ENCODE peak calls at places on chromosomes 1 and 21, in four cellular contexts. W is HS-5, R is naive B cell, C is HCT116. L is an unnamed sample.

GRCh38 chr21:42777757-42778344 is 101.5 kb downstream of the WDR4 start:
- DNase-seq in W (no peak), R (peak), C (no peak), L (no peak)

GRCh38 chr1:246703581-246703980 is 20.6 kb upstream of the SCCPDH start:
- DNase-seq in W (no peak), R (no peak), C (no peak), L (no peak)

GRCh38 chr1:6777813-6778212 is 7.4 kb upstream of the CAMTA1 start:
- DNase-seq in W (no peak), R (peak), C (no peak), L (no peak)

GRCh38 chr1:200075938-200076546 is 48.5 kb downstream of the NR5A2 start:
- DNase-seq in W (peak), R (no peak), C (peak), L (peak)

GRCh38 chr1:39666772-39667171 is 5.1 kb downstream of the NT5C1A start:
- DNase-seq in W (no peak), R (no peak), C (no peak), L (no peak)

GRCh38 chr21:44337941-44338895 is 972 bp downstream of the CFAP410 start:
- DNase-seq in W (no peak), R (no peak), C (peak), L (peak)

GRCh38 chr1:17523487-17524029 is 15.9 kb upstream of the ARHGEF10L start:
- DNase-seq in W (no peak), R (no peak), C (peak), L (no peak)

GRCh38 chr1:30966690-30967369 is 58.3 kb upstream of the SDC3 start:
- DNase-seq in W (peak), R (no peak), C (no peak), L (no peak)

GRCh38 chr1:113905435-113905861 is 322 bp downstream of the DCLRE1B start:
- DNase-seq in W (no peak), R (no peak), C (no peak), L (no peak)

GRCh38 chr21:35203093-35204021 is 154.3 kb upstream of the RUNX1 start:
- DNase-seq in W (no peak), R (no peak), C (no peak), L (no peak)

GRCh38 chr21:42357307-42357706 is 6.5 kb upstream of the TFF2 start:
- DNase-seq in W (no peak), R (no peak), C (no peak), L (no peak)

GRCh38 chr1:84386716-84387479 is 11.4 kb upstream of the DNASE2B start:
- DNase-seq in W (no peak), R (no peak), C (no peak), L (no peak)

GRCh38 chr1:44105810-44106209 is 12.8 kb upstream of the KLF17 start:
- DNase-seq in W (no peak), R (no peak), C (no peak), L (no peak)

GRCh38 chr1:177354247-177354646 is 183.5 kb downstream of the BRINP2 start:
- DNase-seq in W (no peak), R (no peak), C (no peak), L (no peak)

GRCh38 chr1:166379447-166379846 is 212.6 kb upstream of the FAM78B start:
- DNase-seq in W (no peak), R (no peak), C (no peak), L (no peak)

GRCh38 chr21:9767592-9768375 is 753.6 kb upstream of the TPTE start:
- DNase-seq in W (no peak), R (no peak), C (no peak), L (no peak)

GRCh38 chr1:12407050-12407961 is 177.5 kb downstream of the VPS13D start:
- DNase-seq in W (no peak), R (no peak), C (peak), L (peak)

GRCh38 chr1:162854245-162854860 is 6.6 kb downstream of the CCDC190 start:
- DNase-seq in W (peak), R (peak), C (peak), L (no peak)

GRCh38 chr1:36161656-36162531 is 5.9 kb downstream of the MAP7D1 start:
- DNase-seq in W (no peak), R (peak), C (no peak), L (no peak)

GRCh38 chr1:208242829-208243521 is 1.2 kb downstream of the PLXNA2 start:
- DNase-seq in W (no peak), R (peak), C (no peak), L (no peak)

GRCh38 chr1:87224209-87224608 is 104.5 kb upstream of the LMO4 start:
- DNase-seq in W (peak), R (no peak), C (peak), L (peak)

GRCh38 chr1:9181990-9182783 is 52.4 kb upstream of the H6PD start:
- DNase-seq in W (no peak), R (no peak), C (no peak), L (no peak)

GRCh38 chr1:28417441-28418277 is 48.1 kb downstream of the PHACTR4 start:
- DNase-seq in W (peak), R (no peak), C (peak), L (peak)

GRCh38 chr1:84883286-84883685 is 9.7 kb downstream of the LPAR3 start:
- DNase-seq in W (peak), R (no peak), C (no peak), L (no peak)

GRCh38 chr1:71413441-71414170 is 332.8 kb upstream of the ZRANB2 start:
- DNase-seq in W (no peak), R (no peak), C (no peak), L (no peak)

GRCh38 chr1:44688760-44689446 is 14.4 kb downstream of the ARMH1 start:
- DNase-seq in W (no peak), R (no peak), C (no peak), L (no peak)

GRCh38 chr21:32314806-32315205 is 16.2 kb downstream of the MRAP start:
- DNase-seq in W (no peak), R (no peak), C (no peak), L (no peak)

GRCh38 chr1:182752077-182752826 is 37.3 kb upstream of the NPL start:
- DNase-seq in W (no peak), R (no peak), C (no peak), L (no peak)

GRCh38 chr21:46063227-46063626 is 34.7 kb upstream of the COL6A2 start:
- DNase-seq in W (no peak), R (no peak), C (no peak), L (no peak)

GRCh38 chr1:176090766-176091165 is 116.3 kb downstream of the COP1 start:
- DNase-seq in W (no peak), R (no peak), C (no peak), L (no peak)

GRCh38 chr1:83508485-83509151 is 490.3 kb downstream of the TTLL7 start:
- DNase-seq in W (no peak), R (no peak), C (no peak), L (no peak)

GRCh38 chr1:230339033-230339432 is 87.1 kb downstream of the PGBD5 start:
- DNase-seq in W (no peak), R (no peak), C (no peak), L (no peak)

GRCh38 chr1:27726173-27726793 is 522 bp downstream of the FAM76A start:
- DNase-seq in W (peak), R (no peak), C (peak), L (no peak)

L was measured in Panc1.